ENCODE peak calls at places on chromosomes 12 and 14, in ten cellular contexts. W is ACHN, T is left colon, B is neural crest cell, A is HFF-Myc, P is tibial nerve, U is RWPE1, I is bronchial epithelial cell, N is EL, Q is dorsolateral prefrontal cortex. O is an unnamed sample.

GRCh38 chr14:30708157-30708556 is 86.0 kb downstream of the SCFD1 start:
- DNase-seq in W (no peak), B (no peak), T (no peak), I (no peak), N (no peak), Q (no peak), U (no peak), A (no peak), P (no peak), O (no peak)

GRCh38 chr12:50924439-50925341 is 27.7 kb upstream of the HIGD1C start:
- DNase-seq in A (peak), I (peak), N (peak), P (peak), U (peak), W (peak), Q (peak), B (peak), T (peak), O (peak)

GRCh38 chr12:55970775-55971174 is 3.1 kb upstream of the RAB5B start:
- DNase-seq in Q (no peak), W (no peak), A (no peak), I (no peak), T (no peak), N (peak), U (no peak), P (no peak), B (no peak), O (no peak)

GRCh38 chr14:99572173-99572999 is 31.6 kb downstream of the CCDC85C start:
- DNase-seq in U (no peak), Q (no peak), B (no peak), N (no peak), P (no peak), I (no peak), W (no peak), T (peak), A (no peak), O (peak)

GRCh38 chr14:100383727-100384158 is 60.6 kb downstream of the SLC25A47 start:
- DNase-seq in Q (peak), B (peak), P (peak), U (peak), A (no peak), I (no peak), N (peak), W (peak), T (peak), O (peak)

GRCh38 chr14:30389134-30389900 is 169.6 kb upstream of the G2E3 start:
- DNase-seq in Q (peak), P (no peak), W (peak), N (peak), B (no peak), T (no peak), I (peak), A (no peak), U (peak), O (no peak)

GRCh38 chr12:6958609-6959375 is 7.6 kb downstream of the PTPN6 start:
- DNase-seq in B (no peak), T (peak), W (no peak), A (no peak), U (no peak), N (no peak), P (no peak), Q (no peak), I (no peak), O (no peak)

GRCh38 chr14:72549026-72549425 is 344.9 kb downstream of the DPF3 start:
- DNase-seq in Q (no peak), B (no peak), T (no peak), P (no peak), W (no peak), I (no peak), U (no peak), N (no peak), A (no peak), O (no peak)

GRCh38 chr14:103533137-103533998 is 4.4 kb downstream of the TRMT61A start:
- DNase-seq in W (no peak), P (no peak), B (no peak), A (no peak), Q (no peak), N (no peak), I (no peak), T (peak), U (no peak), O (no peak)

GRCh38 chr14:36818794-36819384 is 157.2 kb downstream of the PAX9 start:
- DNase-seq in P (no peak), Q (no peak), W (no peak), U (peak), A (no peak), N (peak), I (peak), B (no peak), T (no peak), O (no peak)

GRCh38 chr12:54560374-54560858 is 11.0 kb downstream of the PDE1B start:
- DNase-seq in U (peak), B (peak), A (peak), P (peak), Q (peak), T (peak), W (peak), I (peak), N (peak), O (peak)

GRCh38 chr12:109579639-109580038 is 6.0 kb downstream of the MVK start:
- DNase-seq in T (no peak), I (no peak), U (no peak), N (no peak), Q (no peak), W (no peak), A (no peak), P (no peak), B (no peak), O (no peak)

GRCh38 chr12:54587315-54587821 is 1.1 kb downstream of the PPP1R1A start:
- DNase-seq in Q (peak), I (no peak), B (no peak), T (peak), W (no peak), U (no peak), A (no peak), P (no peak), N (no peak), O (no peak)

GRCh38 chr12:75483411-75483810 is 2.9 kb downstream of the GLIPR1 start:
- DNase-seq in P (no peak), Q (no peak), B (no peak), N (peak), I (no peak), U (no peak), A (no peak), W (no peak), T (no peak), O (no peak)

GRCh38 chr12:85796001-85796400 is 40.2 kb downstream of the RASSF9 start:
- DNase-seq in P (no peak), U (no peak), T (no peak), W (no peak), B (no peak), N (no peak), Q (no peak), I (no peak), A (no peak), O (no peak)

GRCh38 chr14:52052991-52053390 is 15.9 kb downstream of the NID2 start:
- DNase-seq in N (no peak), U (no peak), Q (no peak), I (no peak), B (no peak), T (no peak), A (no peak), W (no peak), P (no peak), O (no peak)

GRCh38 chr12:48442191-48442828 is 30.0 kb upstream of the ANP32D start:
- DNase-seq in A (no peak), B (no peak), N (no peak), Q (no peak), P (no peak), T (no peak), W (no peak), I (no peak), U (no peak), O (no peak)

GRCh38 chr14:101557811-101558738 is 3.2 kb upstream of the DIO3 start:
- DNase-seq in T (no peak), Q (no peak), N (no peak), I (no peak), A (no peak), P (peak), W (no peak), U (no peak), B (no peak), O (no peak)